ENCODE peak calls at places on chromosomes 3 and 15, in four cellular contexts. Y is suprapubic skin; V is iPS-NIHi11; O is stimulated activated CD4-positive, alpha-beta T cell treated with anti-CD3 and anti-CD28 coated beads, TNF-alpha, amount 100 ng/mL, for 1 hour. Q is an unnamed sample.

GRCh38 chr3:141384575-141384974 is 16.3 kb downstream of the ZBTB38 start:
- DNase-seq in Y (no peak), V (no peak), O (no peak), Q (no peak)

GRCh38 chr3:149180057-149180573 is 41.5 kb downstream of the CP start:
- DNase-seq in Y (peak), V (peak), O (no peak), Q (peak)

GRCh38 chr15:101250931-101251829 is 668 bp downstream of the CHSY1 start:
- DNase-seq in Y (peak), V (peak), O (no peak), Q (no peak)

GRCh38 chr3:33787328-33788009 is 11.0 kb upstream of the PDCD6IP start:
- DNase-seq in Y (no peak), V (peak), O (peak), Q (peak)

GRCh38 chr3:103057477-103057876 is 622.7 kb downstream of the ZPLD1 start:
- DNase-seq in Y (no peak), V (no peak), O (no peak), Q (no peak)

GRCh38 chr3:135197246-135197645 is 402.2 kb downstream of the EPHB1 start:
- DNase-seq in Y (no peak), V (no peak), O (no peak), Q (no peak)

GRCh38 chr3:71542548-71543370 is 40.8 kb downstream of the FOXP1 start:
- DNase-seq in Y (peak), V (no peak), O (no peak), Q (peak)

GRCh38 chr3:109125902-109126301 is 8.0 kb upstream of the MORC1 start:
- DNase-seq in Y (no peak), V (no peak), O (no peak), Q (no peak)

GRCh38 chr3:67468511-67468910 is 185.9 kb downstream of the SUCLG2 start:
- DNase-seq in Y (no peak), V (no peak), O (no peak), Q (no peak)

GRCh38 chr3:104787306-104787705 is 579.4 kb upstream of the ALCAM start:
- DNase-seq in Y (no peak), V (no peak), O (no peak), Q (no peak)

Q was measured in coronary artery.